ENCODE peak calls at places on chromosomes 4 and X, in five cellular contexts. K is tibial nerve, O is IMR-90, U is right lobe of liver, F is Peyer's patch. L is an unnamed sample.

GRCh38 chrX:38857736-38858432 is 56.6 kb downstream of the MID1IP1 start:
- DNase-seq in K (no peak), O (no peak), U (no peak), F (no peak), L (no peak)

GRCh38 chr4:108045687-108046024 is 56.0 kb downstream of the HADH start:
- DNase-seq in K (no peak), O (no peak), U (no peak), F (no peak), L (peak; percentile 76)

GRCh38 chr4:186204103-186204559 is 12.8 kb downstream of the CYP4V2 start:
- DNase-seq in K (no peak), O (peak; percentile 85), U (no peak), F (no peak), L (peak; percentile 22)

GRCh38 chrX:3962511-3963350 is 249.3 kb upstream of the PRKX start:
- DNase-seq in K (no peak), O (peak; percentile 16), U (no peak), F (no peak), L (peak; percentile 33)

GRCh38 chr4:33873791-33874190 is 2370.5 kb downstream of the ARAP2 start:
- DNase-seq in K (no peak), O (no peak), U (no peak), F (no peak), L (no peak)

GRCh38 chrX:69262036-69262905 is 97.0 kb upstream of the PJA1 start:
- DNase-seq in K (no peak), O (peak; percentile 10), U (no peak), F (no peak), L (no peak)

GRCh38 chrX:100625985-100626491 is 10.6 kb downstream of the TSPAN6 start:
- DNase-seq in K (no peak), O (no peak), U (no peak), F (no peak), L (no peak)

GRCh38 chr4:140004580-140005314 is 149.2 kb downstream of the MAML3 start:
- DNase-seq in K (peak; percentile 23), O (peak; percentile 51), U (peak; percentile 64), F (no peak), L (peak; percentile 52)

GRCh38 chr4:185269286-185269685 is 59.9 kb downstream of the SNX25 start:
- DNase-seq in K (no peak), O (no peak), U (no peak), F (no peak), L (no peak)

GRCh38 chr4:30948653-30949052 is 228.5 kb downstream of the PCDH7 start:
- DNase-seq in K (no peak), O (peak; percentile 58), U (no peak), F (no peak), L (no peak)

GRCh38 chr4:128862608-128863313 is 53.3 kb downstream of the JADE1 start:
- DNase-seq in K (no peak), O (peak; percentile 72), U (no peak), F (no peak), L (no peak)

DNA sequence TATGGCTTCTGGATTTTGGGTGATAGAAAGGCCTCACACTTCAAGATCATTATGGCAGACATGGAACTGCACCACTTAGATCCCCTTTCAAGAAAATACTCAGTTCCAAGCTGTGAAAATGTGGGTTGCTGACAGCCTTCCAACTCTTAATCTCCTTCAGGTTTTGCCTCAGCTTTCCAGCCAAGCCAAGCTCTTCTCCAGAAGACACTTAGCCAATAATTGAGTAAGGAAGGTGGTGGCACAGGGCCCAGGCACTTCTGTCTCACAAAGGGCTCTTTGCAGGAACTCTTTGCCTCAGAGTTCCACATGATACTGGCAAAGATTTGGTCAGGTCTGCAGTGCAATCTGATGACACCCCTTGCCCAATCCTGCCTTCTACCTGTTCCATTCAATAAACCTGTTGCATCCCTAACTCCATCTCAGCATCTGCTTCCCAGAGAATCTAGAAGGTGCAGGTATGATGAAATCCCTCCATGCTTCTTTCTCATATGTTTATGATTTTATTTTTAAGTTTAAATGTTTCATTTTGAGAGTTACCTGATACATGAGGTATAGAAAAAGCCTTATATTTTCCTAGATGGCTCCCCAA is 30.6 kb downstream of the ANXA5 start:
- DNase-seq in K (peak; percentile 26), O (no peak), U (no peak), F (no peak), L (no peak)
- TF ChIP-seq POLR2A in K (no peak), O (no peak), U (no peak), F (no peak), L (no peak)

GRCh38 chrX:135287266-135287823 is 21.9 kb upstream of the ETDC start:
- DNase-seq in K (no peak), O (no peak), U (no peak), F (no peak), L (no peak)
- H3K9me3 ChIP-seq in K (peaks cover 50% of the 10 kb centered on the region), O (peaks cover 29% of the 10 kb centered on the region), U (no peaks in the 10 kb centered on the region), F (peaks cover 16% of the 10 kb centered on the region), L (peaks cover 24% of the 10 kb centered on the region)

GRCh38 chr4:2939383-2940243 is 23.6 kb downstream of the NOP14 start:
- DNase-seq in K (no peak), O (no peak), U (peak; percentile 43), F (no peak), L (no peak)
- TF ChIP-seq POLR2A in K (no peak), O (no peak), U (no peak), F (no peak), L (no peak)

GRCh38 chr4:83617371-83618021 is 81.6 kb downstream of the GPAT3 start:
- DNase-seq in K (no peak), O (no peak), U (no peak), F (no peak), L (no peak)
- H3K9me3 ChIP-seq in K (peaks cover 6% of the 10 kb centered on the region), O (peaks cover 12% of the 10 kb centered on the region), U (no peaks in the 10 kb centered on the region), F (peaks cover 9% of the 10 kb centered on the region), L (no peaks in the 10 kb centered on the region)

GRCh38 chr4:145797278-145797677 is 117.3 kb downstream of the C4orf51 start:
- DNase-seq in K (no peak), O (no peak), U (no peak), F (no peak), L (no peak)
- TF ChIP-seq POLR2A in K (no peak), O (no peak), U (no peak), F (no peak), L (no peak)